ENCODE peak calls at places on chromosomes 3 and 15, in five cellular contexts. O is upper lobe of right lung, P is MCF 10A, J is GM04503, L is HT-29. T is an unnamed sample.

GRCh38 chr3:62207197-62207596 is 166.2 kb downstream of the FEZF2 start:
- DNase-seq in O (no peak), P (no peak), J (no peak), L (no peak), T (no peak)

GRCh38 chr3:10721101-10721500 is 94.9 kb upstream of the SLC6A11 start:
- DNase-seq in O (no peak), P (no peak), J (no peak), L (no peak), T (no peak)

GRCh38 chr3:128867200-128868125 is 12.0 kb upstream of the ACAD9 start:
- DNase-seq in O (no peak), P (peak), J (no peak), L (no peak), T (no peak)

GRCh38 chr3:134777341-134777740 is 17.7 kb upstream of the EPHB1 start:
- DNase-seq in O (no peak), P (no peak), J (no peak), L (no peak), T (no peak)

GRCh38 chr3:129022995-129023332 is 21.9 kb downstream of the EFCC1 start:
- DNase-seq in O (no peak), P (no peak), J (no peak), L (no peak), T (no peak)

GRCh38 chr15:39461536-39462140 is 119.2 kb upstream of the THBS1 start:
- DNase-seq in O (no peak), P (no peak), J (no peak), L (no peak), T (no peak)

GRCh38 chr3:13658681-13659080 is 109.8 kb downstream of the FBLN2 start:
- DNase-seq in O (no peak), P (no peak), J (no peak), L (no peak), T (no peak)

GRCh38 chr15:73888224-73889041 is 15.1 kb downstream of the TBC1D21 start:
- DNase-seq in O (no peak), P (no peak), J (no peak), L (no peak), T (no peak)

GRCh38 chr3:73192036-73192738 is 130.7 kb downstream of the EBLN2 start:
- DNase-seq in O (no peak), P (peak), J (no peak), L (peak), T (no peak)

GRCh38 chr3:19213608-19214220 is 65.4 kb downstream of the KCNH8 start:
- DNase-seq in O (no peak), P (peak), J (no peak), L (peak), T (no peak)

GRCh38 chr3:142904639-142905441 is 16.0 kb upstream of the PCOLCE2 start:
- DNase-seq in O (no peak), P (peak), J (no peak), L (peak), T (peak)

GRCh38 chr15:77075528-77075927 is 4.6 kb upstream of the TSPAN3 start:
- DNase-seq in O (no peak), P (peak), J (no peak), L (peak), T (no peak)

GRCh38 chr15:40594429-40594836 is 384 bp downstream of the KNL1 start:
- DNase-seq in O (peak), P (peak), J (no peak), L (peak), T (peak)

GRCh38 chr3:175005881-175006280 is 146.7 kb downstream of the NAALADL2 start:
- DNase-seq in O (no peak), P (no peak), J (peak), L (peak), T (no peak)

GRCh38 chr3:196983186-196983585 is 14.6 kb upstream of the PIGZ start:
- DNase-seq in O (no peak), P (no peak), J (no peak), L (no peak), T (no peak)

GRCh38 chr3:142270407-142270806 is 45.0 kb upstream of the GK5 start:
- DNase-seq in O (no peak), P (no peak), J (no peak), L (no peak), T (no peak)

GRCh38 chr3:113685124-113685523 is 11.3 kb downstream of the USF3 start:
- DNase-seq in O (no peak), P (no peak), J (no peak), L (no peak), T (no peak)

GRCh38 chr3:119395923-119396358 is 67.5 kb downstream of the TMEM39A start:
- DNase-seq in O (no peak), P (no peak), J (no peak), L (no peak), T (no peak)

GRCh38 chr3:73622135-73622534 is 2.6 kb downstream of the PDZRN3 start:
- DNase-seq in O (peak), P (no peak), J (no peak), L (no peak), T (no peak)

GRCh38 chr15:75024102-75024636 is 779 bp downstream of the PPCDC start:
- DNase-seq in O (no peak), P (peak), J (peak), L (peak), T (peak)

GRCh38 chr15:44427756-44428724 is 611 bp downstream of the CTDSPL2 start:
- DNase-seq in O (no peak), P (peak), J (no peak), L (peak), T (peak)

GRCh38 chr15:76060098-76060989 is 559 bp downstream of the TMEM266 start:
- DNase-seq in O (no peak), P (no peak), J (no peak), L (no peak), T (no peak)

GRCh38 chr15:72835289-72835890 is 51.8 kb upstream of the ADPGK start:
- DNase-seq in O (no peak), P (peak), J (no peak), L (peak), T (no peak)

GRCh38 chr3:112341386-112341785 is 8.4 kb downstream of the CD200 start:
- DNase-seq in O (no peak), P (no peak), J (no peak), L (no peak), T (no peak)

GRCh38 chr3:40504636-40505430 is 1.0 kb upstream of the ZNF620 start:
- DNase-seq in O (no peak), P (peak), J (peak), L (peak), T (peak)

GRCh38 chr15:38768970-38769369 is 204.4 kb upstream of the RASGRP1 start:
- DNase-seq in O (no peak), P (peak), J (no peak), L (peak), T (no peak)

GRCh38 chr3:58106640-58107039 is 98.4 kb downstream of the FLNB start:
- DNase-seq in O (no peak), P (no peak), J (no peak), L (no peak), T (no peak)

GRCh38 chr3:22951910-22952309 is 251.2 kb upstream of the UBE2E2 start:
- DNase-seq in O (no peak), P (no peak), J (no peak), L (no peak), T (no peak)

GRCh38 chr3:183123891-183124290 is 24.6 kb upstream of the MCCC1 start:
- DNase-seq in O (no peak), P (peak), J (no peak), L (no peak), T (no peak)

GRCh38 chr3:57794951-57795350 is 38.8 kb downstream of the SLMAP start:
- DNase-seq in O (no peak), P (no peak), J (no peak), L (no peak), T (no peak)

GRCh38 chr3:126552688-126553283 is 5.9 kb downstream of the C3orf22 start:
- DNase-seq in O (peak), P (no peak), J (no peak), L (no peak), T (no peak)

GRCh38 chr3:171753665-171754408 is 56.4 kb downstream of the PLD1 start:
- DNase-seq in O (no peak), P (peak), J (no peak), L (no peak), T (peak)

GRCh38 chr15:95663156-95663831 is 667.2 kb upstream of the NR2F2 start:
- DNase-seq in O (no peak), P (no peak), J (no peak), L (no peak), T (no peak)

T was measured in RWPE1.